ENCODE peak calls at places on chromosomes 7 and 10, in four cellular contexts. D is mesendoderm, V is prostate gland, S is psoas muscle. Y is an unnamed sample.

GRCh38 chr7:151520419-151521229 is 929 bp upstream of the RHEB start:
- DNase-seq in S (peak; percentile 60), V (peak; percentile 33), D (no peak), Y (peak; percentile 20)

GRCh38 chr7:67364441-67365017 is 367.9 kb downstream of the TYW1 start:
- DNase-seq in V (no peak), S (no peak), D (no peak), Y (no peak)

GRCh38 chr10:71860243-71861029 is 9.4 kb upstream of the PSAP start:
- DNase-seq in D (peak; percentile 98), V (peak; percentile 87), S (peak; percentile 96), Y (no peak)

GRCh38 chr7:42237891-42238531 is 1.0 kb upstream of the GLI3 start:
- DNase-seq in D (peak; percentile 71), S (peak; percentile 80), V (peak; percentile 53), Y (no peak)

GRCh38 chr10:97356318-97356914 is 21.9 kb upstream of the FRAT2 start:
- DNase-seq in V (no peak), D (no peak), S (no peak), Y (no peak)

GRCh38 chr10:24694086-24694485 is 29.6 kb downstream of the ARHGAP21 start:
- DNase-seq in V (no peak), S (no peak), D (no peak), Y (no peak)

GRCh38 chr10:91006752-91007346 is 86.0 kb upstream of the ANKRD1 start:
- DNase-seq in D (no peak), S (no peak), V (no peak), Y (peak; percentile 2)

GRCh38 chr10:3858051-3858845 is 73.2 kb upstream of the KLF6 start:
- DNase-seq in D (no peak), S (no peak), V (no peak), Y (no peak)

GRCh38 chr10:67306588-67307205 is 380.9 kb downstream of the LRRTM3 start:
- DNase-seq in D (peak; percentile 59), S (no peak), V (no peak), Y (no peak)

GRCh38 chr10:78435484-78436222 is 402.0 kb downstream of the RPS24 start:
- DNase-seq in S (no peak), D (no peak), V (no peak), Y (no peak)

GRCh38 chr10:62858364-62858763 is 42.2 kb upstream of the EGR2 start:
- DNase-seq in D (peak; percentile 7), S (peak; percentile 40), V (no peak), Y (no peak)

GRCh38 chr10:62443866-62444265 is 69.7 kb downstream of the ZNF365 start:
- DNase-seq in V (no peak), S (no peak), D (peak; percentile 34), Y (no peak)

GRCh38 chr10:11110499-11110898 is 92.8 kb downstream of the CELF2 start:
- DNase-seq in S (no peak), D (no peak), V (no peak), Y (no peak)

GRCh38 chr7:66187894-66188293 is 17.2 kb upstream of the TPST1 start:
- DNase-seq in V (no peak), S (peak; percentile 69), D (no peak), Y (no peak)

GRCh38 chr10:78491812-78492211 is 458.1 kb downstream of the RPS24 start:
- DNase-seq in S (no peak), V (no peak), D (no peak), Y (no peak)

GRCh38 chr10:14617125-14617524 is 157.6 kb downstream of the FAM107B start:
- DNase-seq in V (no peak), D (no peak), S (no peak), Y (no peak)

GRCh38 chr7:18399624-18400235 is 95.8 kb upstream of the HDAC9 start:
- DNase-seq in V (no peak), D (peak; percentile 27), S (no peak), Y (no peak)

GRCh38 chr10:73634397-73634796 is 6.9 kb downstream of the MYOZ1 start:
- DNase-seq in S (no peak), V (no peak), D (no peak), Y (no peak)

GRCh38 chr7:7178906-7179305 is 3.4 kb upstream of the C1GALT1 start:
- DNase-seq in D (no peak), S (no peak), V (no peak), Y (no peak)

GRCh38 chr7:12942599-12942998 is 255.2 kb downstream of the ARL4A start:
- DNase-seq in D (no peak), S (no peak), V (peak; percentile 60), Y (no peak)

GRCh38 chr10:83165164-83165563 is 974.1 kb upstream of the GHITM start:
- DNase-seq in D (no peak), S (no peak), V (no peak), Y (no peak)

GRCh38 chr10:10985361-10985760 is 32.3 kb upstream of the CELF2 start:
- DNase-seq in S (no peak), D (no peak), V (no peak), Y (no peak)

GRCh38 chr10:63166742-63167258 is 33.7 kb downstream of the NRBF2 start:
- DNase-seq in S (no peak), D (peak; percentile 85), V (peak; percentile 10), Y (no peak)

GRCh38 chr10:132113766-132114365 is 48.1 kb downstream of the JAKMIP3 start:
- DNase-seq in V (no peak), S (no peak), D (no peak), Y (no peak)

GRCh38 chr10:110007171-110007700 is 548 bp upstream of the ADD3 start:
- DNase-seq in V (no peak), D (peak; percentile 47), S (no peak), Y (no peak)

GRCh38 chr10:54194768-54195167 is 606.3 kb downstream of the PCDH15 start:
- DNase-seq in D (no peak), V (no peak), S (no peak), Y (no peak)

GRCh38 chr10:51312817-51313216 is 238.5 kb downstream of the PRKG1 start:
- DNase-seq in V (no peak), D (no peak), S (no peak), Y (no peak)

GRCh38 chr7:17060051-17060450 is 178.3 kb upstream of the AGR3 start:
- DNase-seq in D (no peak), V (no peak), S (no peak), Y (no peak)

GRCh38 chr10:112229901-112230300 is 46.3 kb upstream of the GPAM start:
- DNase-seq in D (no peak), V (no peak), S (no peak), Y (no peak)

GRCh38 chr7:127620406-127621233 is 2.7 kb upstream of the PAX4 start:
- DNase-seq in D (peak; percentile 81), S (no peak), V (no peak), Y (no peak)
- H3K27me3 ChIP-seq in D (no peaks in the 10 kb centered on the region), S (peaks cover 48% of the 10 kb centered on the region), V (peaks cover 9% of the 10 kb centered on the region), Y (peaks cover 17% of the 10 kb centered on the region)

GRCh38 chr7:132247995-132248618 is 328.2 kb downstream of the PLXNA4 start:
- DNase-seq in D (no peak), V (no peak), S (no peak), Y (no peak)
- H3K27me3 ChIP-seq in D (no peaks in the 10 kb centered on the region), V (no peaks in the 10 kb centered on the region), S (no peaks in the 10 kb centered on the region), Y (peaks cover 3% of the 10 kb centered on the region)

DNA sequence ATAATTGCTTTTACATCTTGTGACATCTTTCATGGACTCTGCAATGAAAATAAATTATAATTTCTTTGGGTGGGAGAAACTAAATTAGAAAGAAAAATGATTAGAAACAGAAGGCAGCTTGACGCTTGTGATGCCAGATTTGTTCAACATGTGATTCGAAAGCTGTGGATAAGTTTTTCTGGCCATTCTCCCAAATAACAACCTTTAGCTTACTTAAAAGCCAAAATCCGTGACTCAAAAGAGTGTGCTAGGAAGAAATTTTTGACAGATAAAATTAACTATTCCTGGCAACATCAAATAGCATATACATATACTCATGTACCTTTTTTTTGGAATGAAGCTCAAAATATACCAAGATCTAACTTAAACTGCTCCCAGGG is 15.9 kb upstream of the SLC26A4 start:
- DNase-seq in D (no peak), S (no peak), V (no peak), Y (no peak)
- H3K27me3 ChIP-seq in D (no peaks in the 10 kb centered on the region), S (no peaks in the 10 kb centered on the region), V (no peaks in the 10 kb centered on the region), Y (peaks cover 3% of the 10 kb centered on the region)

DNA sequence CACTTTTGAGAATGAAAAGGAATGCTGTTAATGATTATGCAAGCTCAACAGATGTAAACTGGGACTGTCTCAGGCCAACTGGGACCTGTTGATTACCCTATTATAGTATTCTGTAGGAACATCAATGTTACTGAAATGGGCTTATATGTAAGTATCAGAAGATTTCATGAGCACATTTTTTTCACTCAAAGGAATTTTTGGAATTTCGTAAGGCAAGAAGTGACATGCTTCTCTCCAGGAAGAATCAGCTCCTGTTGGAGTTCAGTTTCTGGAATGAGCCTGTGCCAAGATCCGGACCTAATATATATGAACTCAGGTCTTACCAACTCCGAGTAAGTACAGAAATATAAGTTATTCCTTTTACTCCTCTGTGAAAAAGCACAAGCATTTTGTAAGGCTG is 19.2 kb downstream of the NIPSNAP2 start:
- DNase-seq in S (no peak), D (no peak), V (no peak), Y (no peak)
- H3K27me3 ChIP-seq in S (no peaks in the 10 kb centered on the region), D (no peaks in the 10 kb centered on the region), V (no peaks in the 10 kb centered on the region), Y (no peaks in the 10 kb centered on the region)

Y was measured in CD4-positive, CD25-positive, alpha-beta regulatory T cell.